ENCODE peak calls at places on chromosomes 2 and 18, in seven cellular contexts. A, E, U, H, Z, F and G are unnamed samples.

GRCh38 chr2:38037757-38038615 is 38.0 kb downstream of the CYP1B1 start:
- DNase-seq in A (peak), E (peak), U (peak), H (peak), Z (no peak), F (no peak), G (no peak)

GRCh38 chr2:197345846-197346370 is 35.3 kb upstream of the ANKRD44 start:
- DNase-seq in A (no peak), E (no peak), U (no peak), H (no peak), Z (no peak), F (no peak), G (no peak)

GRCh38 chr2:120466704-120467054 is 120.7 kb downstream of the INHBB start:
- DNase-seq in A (no peak), E (no peak), U (no peak), H (no peak), Z (no peak), F (no peak), G (no peak)

GRCh38 chr18:77300579-77300978 is 50.9 kb downstream of the GALR1 start:
- DNase-seq in A (no peak), E (no peak), U (no peak), H (no peak), Z (no peak), F (no peak), G (no peak)

GRCh38 chr18:10230072-10230471 is 224.4 kb upstream of the APCDD1 start:
- DNase-seq in A (no peak), E (no peak), U (no peak), H (no peak), Z (peak), F (no peak), G (peak)

GRCh38 chr18:72544092-72544886 is at the start of gene CBLN2:
- DNase-seq in A (peak), E (peak), U (peak), H (peak), Z (no peak), F (no peak), G (peak)

GRCh38 chr18:37368110-37368812 is 197.3 kb downstream of the CELF4 start:
- DNase-seq in A (no peak), E (no peak), U (no peak), H (no peak), Z (no peak), F (no peak), G (no peak)

GRCh38 chr18:23311346-23312103 is 141.6 kb upstream of the RIOK3 start:
- DNase-seq in A (no peak), E (peak), U (peak), H (no peak), Z (peak), F (no peak), G (peak)

GRCh38 chr2:191298306-191298705 is 53.1 kb downstream of the MYO1B start:
- DNase-seq in A (no peak), E (no peak), U (no peak), H (no peak), Z (no peak), F (no peak), G (no peak)

GRCh38 chr2:109380502-109381326 is 233.1 kb downstream of the SEPTIN10 start:
- DNase-seq in A (peak), E (no peak), U (peak), H (peak), Z (no peak), F (no peak), G (no peak)

GRCh38 chr2:125224830-125225229 is 1199.7 kb downstream of the CNTNAP5 start:
- DNase-seq in A (no peak), E (no peak), U (no peak), H (no peak), Z (no peak), F (no peak), G (no peak)

GRCh38 chr2:106193491-106193976 is 567 bp downstream of the UXS1 start:
- DNase-seq in A (peak), E (peak), U (no peak), H (no peak), Z (peak), F (no peak), G (no peak)

GRCh38 chr2:75311993-75312392 is 112.7 kb upstream of the TACR1 start:
- DNase-seq in A (no peak), E (no peak), U (no peak), H (no peak), Z (no peak), F (no peak), G (no peak)

GRCh38 chr2:143399679-143400078 is 270.5 kb downstream of the ARHGAP15 start:
- DNase-seq in A (no peak), E (no peak), U (no peak), H (no peak), Z (no peak), F (no peak), G (no peak)

GRCh38 chr2:196961889-196962288 is 35.4 kb upstream of the PGAP1 start:
- DNase-seq in A (no peak), E (no peak), U (no peak), H (no peak), Z (no peak), F (no peak), G (no peak)

GRCh38 chr18:41624461-41624860 is 330.6 kb upstream of the PIK3C3 start:
- DNase-seq in A (no peak), E (no peak), U (no peak), H (no peak), Z (no peak), F (no peak), G (no peak)

GRCh38 chr2:157856157-157856455 is 20.0 kb downstream of the ACVR1 start:
- DNase-seq in A (no peak), E (no peak), U (no peak), H (no peak), Z (no peak), F (no peak), G (no peak)

GRCh38 chr2:144137705-144138428 is 382.1 kb downstream of the ZEB2 start:
- DNase-seq in A (no peak), E (no peak), U (no peak), H (no peak), Z (no peak), F (no peak), G (no peak)

GRCh38 chr2:121521359-121521758 is 9.3 kb upstream of the RNU4ATAC start:
- DNase-seq in A (peak), E (no peak), U (no peak), H (no peak), Z (no peak), F (no peak), G (peak)

GRCh38 chr2:223633656-223634055 is 31.5 kb upstream of the SCG2 start:
- DNase-seq in A (no peak), E (no peak), U (no peak), H (no peak), Z (no peak), F (no peak), G (no peak)

GRCh38 chr2:66279024-66279423 is 155.9 kb upstream of the MEIS1 start:
- DNase-seq in A (no peak), E (no peak), U (no peak), H (no peak), Z (no peak), F (no peak), G (no peak)

GRCh38 chr2:88127888-88128653 is at the start of gene FABP1:
- DNase-seq in A (no peak), E (no peak), U (no peak), H (no peak), Z (no peak), F (no peak), G (no peak)

DNA sequence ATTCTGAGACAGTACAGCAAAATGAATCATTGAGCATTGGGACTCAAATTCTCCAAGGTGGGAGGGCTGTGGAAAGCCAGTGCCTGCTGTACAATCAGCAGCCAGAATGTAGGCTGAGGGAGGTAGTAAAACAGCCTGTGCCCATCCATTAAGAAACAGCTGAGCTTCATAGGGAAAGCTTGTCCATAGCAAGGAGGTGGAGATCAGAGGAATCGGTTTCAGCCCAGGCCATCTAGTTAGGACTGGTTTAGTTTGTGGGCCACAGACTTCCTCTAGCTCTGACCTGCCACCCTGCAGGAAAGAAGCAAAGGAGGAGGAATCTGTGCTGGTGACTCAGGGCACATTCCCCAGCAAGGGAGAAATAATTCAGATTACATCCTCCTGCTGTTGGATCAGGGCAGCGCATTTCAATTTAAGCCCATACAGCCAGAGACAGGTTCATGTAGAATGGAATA is 333.4 kb downstream of the SETBP1 start:
- DNase-seq in A (peak), E (no peak), U (no peak), H (no peak), Z (peak), F (no peak), G (peak)
- TF ChIP-seq CTCF in A (no peak), E (no peak), U (no peak), H (no peak), Z (no peak), F (no peak), G (peak)

GRCh38 chr2:239113164-239113563 is 265.3 kb downstream of the TWIST2 start:
- DNase-seq in A (no peak), E (peak), U (no peak), H (peak), Z (no peak), F (no peak), G (no peak)
- H3K27ac ChIP-seq in A (peak), E (peak), U (no peak), H (peak), Z (no peak), F (peak), G (no peak)

GRCh38 chr2:28523873-28524272 is 28.0 kb downstream of the PLB1 start:
- DNase-seq in A (no peak), E (no peak), U (no peak), H (no peak), Z (no peak), F (no peak), G (no peak)

GRCh38 chr2:28528206-28528605 is 32.3 kb downstream of the PLB1 start:
- DNase-seq in A (no peak), E (peak), U (no peak), H (no peak), Z (peak), F (no peak), G (no peak)

GRCh38 chr2:28526733-28527132 is 30.9 kb downstream of the PLB1 start:
- DNase-seq in A (no peak), E (no peak), U (no peak), H (no peak), Z (no peak), F (peak), G (no peak)

GRCh38 chr2:28527196-28527595 is 31.3 kb downstream of the PLB1 start:
- DNase-seq in A (no peak), E (no peak), U (no peak), H (no peak), Z (no peak), F (no peak), G (no peak)

DNA sequence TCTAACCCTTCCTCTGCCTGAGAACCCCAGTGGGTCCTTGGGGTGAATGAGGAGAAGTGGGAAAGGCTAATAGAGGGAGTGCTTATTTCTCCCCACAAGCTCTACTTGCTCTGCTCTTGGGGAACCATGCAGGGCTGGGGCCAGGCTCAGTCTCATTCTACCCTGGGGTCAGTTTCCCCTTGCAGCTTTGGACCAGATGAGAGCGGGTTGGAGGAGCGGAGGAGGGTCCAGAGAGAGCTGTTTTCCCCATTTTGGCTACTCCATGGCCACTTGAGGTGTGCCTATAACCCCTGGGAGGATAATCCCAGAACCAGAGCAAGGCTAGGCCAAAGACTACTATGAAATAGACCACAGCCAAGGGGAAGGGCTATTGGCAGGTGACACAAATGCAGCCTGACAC is 29.6 kb downstream of the PLB1 start:
- DNase-seq in A (no peak), E (no peak), U (no peak), H (no peak), Z (no peak), F (no peak), G (no peak)
- TF ChIP-seq CTCF in A (no peak), E (no peak), U (no peak), H (no peak), Z (no peak), F (no peak), G (no peak)

GRCh38 chr18:12274793-12275192 is 20.6 kb downstream of the CIDEA start:
- DNase-seq in A (no peak), E (no peak), U (no peak), H (no peak), Z (no peak), F (no peak), G (no peak)

GRCh38 chr18:12278765-12279682 is 24.9 kb downstream of the CIDEA start:
- DNase-seq in A (no peak), E (peak), U (peak), H (peak), Z (peak), F (no peak), G (peak)

GRCh38 chr18:12278153-12278764 is 24.1 kb downstream of the CIDEA start:
- DNase-seq in A (no peak), E (no peak), U (no peak), H (peak), Z (peak), F (no peak), G (no peak)

GRCh38 chr18:12279781-12280531 is 25.8 kb downstream of the CIDEA start:
- DNase-seq in A (no peak), E (peak), U (no peak), H (no peak), Z (peak), F (no peak), G (no peak)

GRCh38 chr18:12276736-12277554 is 22.8 kb downstream of the CIDEA start:
- DNase-seq in A (no peak), E (no peak), U (no peak), H (no peak), Z (no peak), F (no peak), G (no peak)
- H3K27ac ChIP-seq in A (no peak), E (no peak), U (no peak), H (peak), Z (no peak), F (peak), G (no peak)

DNA sequence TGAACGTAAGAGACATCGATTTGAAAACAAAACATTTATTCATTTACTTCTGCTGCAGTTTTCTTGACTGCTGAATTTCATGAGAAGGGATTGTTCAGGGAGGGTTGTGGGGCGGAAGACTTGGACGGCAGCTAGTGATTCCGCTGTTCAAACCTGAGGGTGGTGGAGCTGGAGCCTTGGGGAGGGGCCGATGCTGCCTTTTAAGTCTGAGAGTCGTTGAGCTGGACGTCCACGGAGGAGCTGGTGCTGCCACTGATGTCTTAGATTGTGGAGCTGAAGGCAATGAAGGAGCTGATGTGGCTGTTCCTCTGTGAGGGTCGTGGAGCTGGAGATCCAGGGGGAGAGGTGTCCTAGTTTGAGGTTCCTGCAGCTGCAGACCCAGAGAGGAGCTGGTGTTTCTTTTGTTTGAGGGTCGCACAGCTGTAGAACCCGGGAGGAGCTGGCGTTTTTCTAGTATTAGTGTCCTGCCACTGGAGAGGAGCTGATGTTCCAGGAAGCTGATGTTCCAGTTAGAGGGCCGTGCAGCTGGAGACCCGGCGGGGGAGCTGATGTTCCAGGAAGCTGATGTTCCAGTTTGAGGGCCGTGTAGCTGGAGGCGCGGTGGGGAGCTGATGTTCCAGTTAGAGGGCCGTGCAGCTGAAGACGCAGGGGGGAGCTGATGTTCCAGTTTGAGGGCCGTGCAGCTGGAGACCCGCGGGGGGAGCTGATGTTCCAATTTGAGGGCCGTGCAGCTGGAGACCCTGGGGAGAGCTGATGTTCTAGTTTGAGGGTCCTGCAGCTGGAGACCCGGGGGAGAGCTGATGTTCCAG is 150.9 kb downstream of the RTP5 start:
- DNase-seq in A (peak), E (no peak), U (peak), H (peak), Z (no peak), F (no peak), G (no peak)
- TF ChIP-seq CTCF in A (peak), E (no peak), U (no peak), H (no peak), Z (no peak), F (no peak), G (no peak)

GRCh38 chr2:160257015-160257741 is 57.1 kb upstream of the ITGB6 start:
- DNase-seq in A (no peak), E (no peak), U (no peak), H (no peak), Z (no peak), F (no peak), G (no peak)

GRCh38 chr2:160257742-160258577 is 57.9 kb upstream of the ITGB6 start:
- DNase-seq in A (no peak), E (no peak), U (no peak), H (no peak), Z (no peak), F (no peak), G (no peak)

GRCh38 chr2:160256511-160256910 is 56.4 kb upstream of the ITGB6 start:
- DNase-seq in A (no peak), E (no peak), U (no peak), H (no peak), Z (no peak), F (no peak), G (no peak)

GRCh38 chr2:160266078-160266551 is 66.0 kb upstream of the ITGB6 start:
- DNase-seq in A (no peak), E (no peak), U (no peak), H (no peak), Z (no peak), F (no peak), G (no peak)

GRCh38 chr2:160261731-160262130 is 61.7 kb upstream of the ITGB6 start:
- DNase-seq in A (no peak), E (no peak), U (no peak), H (no peak), Z (no peak), F (no peak), G (no peak)
- H3K27ac ChIP-seq in A (no peak), E (no peak), U (no peak), H (no peak), Z (no peak), F (no peak), G (no peak)

GRCh38 chr2:176772816-176773215 is 439.8 kb upstream of the HNRNPA3 start:
- DNase-seq in A (no peak), E (no peak), U (no peak), H (no peak), Z (no peak), F (no peak), G (no peak)
- TF ChIP-seq CTCF in A (no peak), E (no peak), U (no peak), H (no peak), Z (no peak), F (no peak), G (no peak)

DNA sequence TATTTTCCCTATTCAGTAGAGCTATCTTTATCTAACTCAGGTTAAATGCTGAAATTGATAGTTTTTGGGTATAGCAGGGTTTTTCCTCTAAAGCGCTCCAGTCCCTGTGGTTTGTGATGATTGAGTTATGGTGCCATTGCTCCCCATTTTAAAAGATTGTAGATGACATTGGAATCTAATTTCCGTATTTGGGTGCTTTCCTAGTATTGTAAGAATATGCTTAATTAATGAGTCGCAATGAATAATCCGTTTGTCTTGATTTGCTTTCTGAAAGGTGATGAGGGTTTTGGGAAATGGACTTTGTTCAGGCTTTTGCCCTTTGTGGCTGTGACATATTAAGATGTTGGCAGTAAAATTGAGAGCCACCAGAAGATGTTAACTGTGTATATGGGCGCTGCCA is 3.9 kb downstream of the RPS7 start:
- DNase-seq in A (no peak), E (no peak), U (no peak), H (no peak), Z (no peak), F (no peak), G (no peak)
- H3K27ac ChIP-seq in A (no peak), E (no peak), U (no peak), H (no peak), Z (no peak), F (no peak), G (no peak)

GRCh38 chr2:8416836-8417832 is 264.7 kb upstream of the ID2 start:
- DNase-seq in A (no peak), E (no peak), U (no peak), H (no peak), Z (no peak), F (no peak), G (peak)
- TF ChIP-seq CTCF in A (no peak), E (no peak), U (no peak), H (no peak), Z (no peak), F (no peak), G (no peak)

GRCh38 chr2:208252766-208253492 is 1.9 kb downstream of the IDH1 start:
- DNase-seq in A (no peak), E (no peak), U (no peak), H (no peak), Z (no peak), F (no peak), G (no peak)
- H3K27ac ChIP-seq in A (peak), E (no peak), U (peak), H (peak), Z (peak), F (peak), G (no peak)